ENCODE peak calls at places on chromosomes 3 and 15, in nine cellular contexts. N, Q, Z, I, O, Y, U, H and T are unnamed samples.
A peak's percentile ranks its signal among the peaks of the same experiment; 100 is the strongest.

GRCh38 chr3:11539677-11540076 is 104.0 kb downstream of the VGLL4 start:
- DNase-seq in Z (no peak), U (no peak), O (no peak), N (no peak), Q (no peak), H (no peak), Y (no peak), I (no peak), T (no peak)

GRCh38 chr3:32238027-32238815 is at the start of gene CMTM8:
- DNase-seq in N (peak; percentile 60), H (no peak), Q (peak; percentile 81), I (peak; percentile 18), Y (peak; percentile 37), U (peak; percentile 74), Z (no peak), O (peak; percentile 73), T (no peak)

GRCh38 chr3:41975421-41976103 is 13.7 kb upstream of the ULK4 start:
- DNase-seq in Z (no peak), Q (no peak), N (no peak), O (no peak), I (no peak), Y (no peak), H (no peak), U (no peak), T (no peak)

GRCh38 chr3:17183951-17184550 is 299.3 kb downstream of the PLCL2 start:
- DNase-seq in I (peak; percentile 38), Z (no peak), Y (peak; percentile 60), Q (no peak), U (peak; percentile 63), N (peak; percentile 30), H (no peak), O (no peak), T (peak; percentile 26)

GRCh38 chr15:35271371-35272043 is 186.4 kb upstream of the NANOGP8 start:
- DNase-seq in O (no peak), U (peak; percentile 34), Q (no peak), Z (no peak), H (no peak), N (no peak), I (peak; percentile 59), Y (peak; percentile 14), T (no peak)

GRCh38 chr3:52041118-52041847 is 15.1 kb downstream of the DUSP7 start:
- DNase-seq in N (no peak), H (no peak), U (no peak), Q (no peak), I (no peak), Z (no peak), O (no peak), Y (no peak), T (no peak)

GRCh38 chr15:100131321-100132224 is 210.2 kb downstream of the ADAMTS17 start:
- DNase-seq in H (peak; percentile 74), N (peak; percentile 57), Y (peak; percentile 25), O (no peak), U (peak; percentile 32), I (peak; percentile 59), Q (peak; percentile 41), Z (no peak), T (no peak)

GRCh38 chr15:68431792-68432401 is at the start of gene ITGA11:
- DNase-seq in U (peak; percentile 64), N (peak; percentile 57), Q (peak; percentile 56), I (peak; percentile 39), O (peak; percentile 91), Z (peak; percentile 23), Y (peak; percentile 51), H (peak; percentile 78), T (no peak)

GRCh38 chr3:14137004-14137403 is 12.2 kb downstream of the TMEM43 start:
- DNase-seq in H (peak; percentile 82), I (peak; percentile 28), Z (no peak), Y (no peak), Q (peak; percentile 67), O (peak; percentile 90), U (peak; percentile 46), N (no peak), T (no peak)

GRCh38 chr15:92586930-92587329 is 68.6 kb downstream of the FAM174B start:
- DNase-seq in O (no peak), N (no peak), U (no peak), Z (no peak), Q (no peak), H (no peak), I (no peak), Y (no peak), T (no peak)

GRCh38 chr15:78130466-78131294 is 565 bp downstream of the CIB2 start:
- DNase-seq in Q (no peak), I (no peak), H (no peak), Z (no peak), U (no peak), Y (no peak), N (peak; percentile 25), O (no peak), T (no peak)
- H3K4me3 ChIP-seq in Q (peak overlapping the region; percentile 79), I (no peak overlapping the region), H (peak overlapping the region; percentile 83), Z (no peak overlapping the region), U (peak overlapping the region; percentile 4), Y (peak overlapping the region; percentile 17), N (peak overlapping the region; percentile 86), O (peak overlapping the region; percentile 70), T (peak overlapping the region; percentile 67)

GRCh38 chr3:184786271-184787010 is 25.5 kb upstream of the VPS8 start:
- DNase-seq in Q (no peak), I (peak; percentile 76), N (no peak), U (peak; percentile 35), O (peak; percentile 86), Y (peak; percentile 55), Z (peak; percentile 55), H (peak; percentile 80), T (peak; percentile 32)

GRCh38 chr3:184781801-184782200 is 30.2 kb upstream of the VPS8 start:
- DNase-seq in N (no peak), I (no peak), Q (no peak), Y (no peak), U (no peak), H (no peak), O (no peak), Z (no peak), T (no peak)

GRCh38 chr3:184783309-184783708 is 28.7 kb upstream of the VPS8 start:
- DNase-seq in Q (no peak), O (no peak), H (no peak), Y (no peak), Z (no peak), I (no peak), N (no peak), U (no peak), T (no peak)

GRCh38 chr3:184785856-184786255 is 26.1 kb upstream of the VPS8 start:
- DNase-seq in H (no peak), Y (no peak), O (no peak), Q (no peak), N (no peak), I (no peak), Z (no peak), U (no peak), T (no peak)

DNA sequence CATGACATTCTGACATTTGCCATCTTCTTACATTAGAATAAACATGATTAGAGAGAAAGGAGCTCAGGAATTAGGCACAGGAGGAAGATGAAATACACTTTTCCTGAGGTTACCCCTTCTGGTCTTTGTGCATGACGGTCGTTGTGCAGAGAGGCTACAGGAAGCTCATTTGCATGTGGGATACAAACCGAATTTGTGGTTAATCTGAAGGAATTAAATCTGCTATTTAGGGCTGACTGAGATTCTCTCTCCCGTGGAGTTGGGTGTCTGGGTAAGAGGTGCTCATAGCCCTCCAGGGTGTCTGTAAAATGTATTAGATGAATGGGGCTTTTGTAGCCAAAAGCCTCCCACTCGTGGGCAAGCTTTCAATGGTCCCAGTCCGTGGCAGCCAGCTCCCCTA is 26.9 kb upstream of the VPS8 start:
- DNase-seq in H (no peak), Q (no peak), U (no peak), Y (no peak), N (no peak), O (no peak), I (no peak), Z (no peak), T (no peak)
- H3K4me3 ChIP-seq in H (no peak overlapping the region), Q (no peak overlapping the region), U (no peak overlapping the region), Y (no peak overlapping the region), N (no peak overlapping the region), O (no peak overlapping the region), I (no peak overlapping the region), Z (no peak overlapping the region), T (no peak overlapping the region)

GRCh38 chr3:65262554-65262953 is 574.8 kb upstream of the ADAMTS9 start:
- DNase-seq in N (no peak), H (no peak), Q (no peak), Y (no peak), U (no peak), I (no peak), O (no peak), Z (no peak), T (no peak)

GRCh38 chr3:65268411-65268810 is 580.6 kb upstream of the ADAMTS9 start:
- DNase-seq in H (no peak), O (no peak), Y (no peak), N (no peak), Q (no peak), U (no peak), Z (no peak), I (no peak), T (no peak)

GRCh38 chr3:65265511-65265910 is 577.7 kb upstream of the ADAMTS9 start:
- DNase-seq in U (no peak), O (no peak), I (no peak), Q (no peak), H (no peak), N (no peak), Y (no peak), Z (no peak), T (no peak)

GRCh38 chr3:65259946-65260345 is 572.1 kb upstream of the ADAMTS9 start:
- DNase-seq in Z (no peak), Q (no peak), O (no peak), U (no peak), Y (no peak), H (no peak), I (no peak), N (no peak), T (no peak)

GRCh38 chr3:65265942-65266341 is 578.1 kb upstream of the ADAMTS9 start:
- DNase-seq in N (no peak), U (no peak), Q (no peak), Y (peak; percentile 27), I (no peak), Z (no peak), H (no peak), O (no peak), T (peak; percentile 9)
- H3K4me3 ChIP-seq in N (no peak overlapping the region), U (no peak overlapping the region), Q (no peak overlapping the region), Y (no peak overlapping the region), I (no peak overlapping the region), Z (no peak overlapping the region), H (no peak overlapping the region), O (no peak overlapping the region), T (no peak overlapping the region)

GRCh38 chr15:66566963-66567531 is 1.2 kb upstream of the LCTL start:
- DNase-seq in N (peak; percentile 81), I (peak; percentile 73), Q (peak; percentile 65), U (peak; percentile 71), H (no peak), Y (peak; percentile 78), Z (peak; percentile 23), O (no peak), T (peak; percentile 66)

GRCh38 chr15:66564136-66565041 is 1.4 kb downstream of the LCTL start:
- DNase-seq in H (no peak), Z (no peak), I (no peak), Q (no peak), Y (no peak), U (peak; percentile 27), O (no peak), N (no peak), T (no peak)

GRCh38 chr15:66563566-66564110 is 2.2 kb downstream of the LCTL start:
- DNase-seq in Q (no peak), Z (no peak), O (no peak), H (no peak), I (no peak), Y (no peak), U (no peak), N (no peak), T (no peak)

GRCh38 chr15:66565141-66565595 is 630 bp downstream of the LCTL start:
- DNase-seq in Y (no peak), U (no peak), O (no peak), Z (no peak), N (no peak), H (peak; percentile 62), I (no peak), Q (no peak), T (no peak)

GRCh38 chr15:66565731-66566130 is at the start of gene LCTL:
- DNase-seq in Q (no peak), U (peak; percentile 44), O (no peak), Y (peak; percentile 75), N (no peak), Z (no peak), H (no peak), I (peak; percentile 46), T (peak; percentile 48)
- H3K4me3 ChIP-seq in Q (no peak within 1 kb of the TSS), U (no peak within 1 kb of the TSS), O (no peak within 1 kb of the TSS), Y (peak within 1 kb of the TSS; percentile 24), N (no peak within 1 kb of the TSS), Z (no peak within 1 kb of the TSS), H (no peak within 1 kb of the TSS), I (no peak within 1 kb of the TSS), T (peak within 1 kb of the TSS; percentile 34)